ENCODE peak calls at places on chromosomes 12 and 14, in four cellular contexts. One of them, this sample, is unnamed.

GRCh38 chr12:55416961-55417360 is 9.1 kb upstream of the OR6C76 start:
- DNase-seq in GM20000: no peak
- DNase-seq in prostate gland: no peak
- DNase-seq in fibroblast of mammary gland: no peak
- DNase-seq in this sample: no peak

GRCh38 chr12:11731455-11731854 is 82.0 kb downstream of the ETV6 start:
- DNase-seq in fibroblast of mammary gland: no peak
- DNase-seq in GM20000: no peak
- DNase-seq in prostate gland: no peak
- DNase-seq in this sample: no peak

GRCh38 chr12:108268397-108268796 is 70.7 kb downstream of the CMKLR1 start:
- DNase-seq in fibroblast of mammary gland: no peak
- DNase-seq in prostate gland: no peak
- DNase-seq in GM20000: no peak
- DNase-seq in this sample: no peak

GRCh38 chr12:79274571-79275064 is 410.0 kb downstream of the SYT1 start:
- DNase-seq in fibroblast of mammary gland: peak; percentile 28
- DNase-seq in prostate gland: no peak
- DNase-seq in GM20000: no peak
- DNase-seq in this sample: no peak

GRCh38 chr12:77179515-77179914 is 114.1 kb upstream of the E2F7 start:
- DNase-seq in GM20000: no peak
- DNase-seq in fibroblast of mammary gland: no peak
- DNase-seq in prostate gland: no peak
- DNase-seq in this sample: peak; percentile 7

GRCh38 chr14:68976160-68977067 is 2.7 kb downstream of the ACTN1 start:
- DNase-seq in prostate gland: no peak
- DNase-seq in fibroblast of mammary gland: peak; percentile 50
- DNase-seq in GM20000: no peak
- DNase-seq in this sample: no peak

GRCh38 chr12:38507839-38508238 is 191.3 kb downstream of the ALG10B start:
- DNase-seq in prostate gland: no peak
- DNase-seq in GM20000: no peak
- DNase-seq in fibroblast of mammary gland: no peak
- DNase-seq in this sample: no peak

GRCh38 chr12:121530600-121531355 is 50.0 kb downstream of the KDM2B start:
- DNase-seq in GM20000: peak; percentile 68
- DNase-seq in prostate gland: no peak
- DNase-seq in fibroblast of mammary gland: peak; percentile 84
- DNase-seq in this sample: peak; percentile 72

GRCh38 chr14:60346706-60347105 is 97.7 kb downstream of the PPM1A start:
- DNase-seq in fibroblast of mammary gland: no peak
- DNase-seq in prostate gland: no peak
- DNase-seq in GM20000: no peak
- DNase-seq in this sample: no peak

GRCh38 chr12:9248435-9248834 is 40.2 kb upstream of the PZP start:
- DNase-seq in GM20000: no peak
- DNase-seq in prostate gland: no peak
- DNase-seq in fibroblast of mammary gland: no peak
- DNase-seq in this sample: no peak

GRCh38 chr12:119869720-119870119 is 7.4 kb downstream of the CIT start:
- DNase-seq in prostate gland: no peak
- DNase-seq in fibroblast of mammary gland: peak; percentile 97
- DNase-seq in GM20000: no peak
- DNase-seq in this sample: no peak

GRCh38 chr12:131950182-131950913 is 606 bp downstream of the EP400 start:
- DNase-seq in GM20000: peak; percentile 56
- DNase-seq in fibroblast of mammary gland: no peak
- DNase-seq in prostate gland: no peak
- DNase-seq in this sample: peak; percentile 55

GRCh38 chr14:31261523-31261858 is 53.9 kb upstream of the HECTD1 start:
- DNase-seq in fibroblast of mammary gland: no peak
- DNase-seq in prostate gland: no peak
- DNase-seq in GM20000: no peak
- DNase-seq in this sample: no peak

GRCh38 chr12:3931721-3932120 is 58.5 kb upstream of the PARP11 start:
- DNase-seq in prostate gland: peak; percentile 52
- DNase-seq in GM20000: no peak
- DNase-seq in fibroblast of mammary gland: no peak
- DNase-seq in this sample: no peak

GRCh38 chr12:1584326-1584725 is 10.1 kb downstream of the FBXL14 start:
- DNase-seq in prostate gland: no peak
- DNase-seq in GM20000: no peak
- DNase-seq in fibroblast of mammary gland: no peak
- DNase-seq in this sample: no peak

GRCh38 chr14:24365600-24366374 is 2.2 kb upstream of the NFATC4 start:
- DNase-seq in fibroblast of mammary gland: peak; percentile 95
- DNase-seq in prostate gland: peak; percentile 90
- DNase-seq in GM20000: peak; percentile 74
- DNase-seq in this sample: peak; percentile 70

GRCh38 chr12:95184119-95184518 is 33.1 kb downstream of the FGD6 start:
- DNase-seq in fibroblast of mammary gland: no peak
- DNase-seq in prostate gland: no peak
- DNase-seq in GM20000: no peak
- DNase-seq in this sample: no peak

GRCh38 chr14:61264699-61265098 is 16.4 kb downstream of the TMEM30B start:
- DNase-seq in prostate gland: no peak
- DNase-seq in GM20000: no peak
- DNase-seq in fibroblast of mammary gland: no peak
- DNase-seq in this sample: no peak

GRCh38 chr12:12228402-12228801 is 38.4 kb downstream of the LRP6 start:
- DNase-seq in fibroblast of mammary gland: no peak
- DNase-seq in prostate gland: no peak
- DNase-seq in GM20000: no peak
- DNase-seq in this sample: no peak

GRCh38 chr14:37150414-37150813 is 22.0 kb downstream of the SLC25A21 start:
- DNase-seq in prostate gland: no peak
- DNase-seq in fibroblast of mammary gland: peak; percentile 62
- DNase-seq in GM20000: no peak
- DNase-seq in this sample: no peak

GRCh38 chr12:12278899-12279298 is 12.1 kb upstream of the LRP6 start:
- DNase-seq in prostate gland: no peak
- DNase-seq in GM20000: no peak
- DNase-seq in fibroblast of mammary gland: peak; percentile 74
- DNase-seq in this sample: no peak

GRCh38 chr12:28149279-28149678 is 41.0 kb upstream of the CCDC91 start:
- DNase-seq in GM20000: no peak
- DNase-seq in prostate gland: no peak
- DNase-seq in fibroblast of mammary gland: no peak
- DNase-seq in this sample: no peak

GRCh38 chr14:30227871-30228270 is 300.2 kb upstream of the PRKD1 start:
- DNase-seq in fibroblast of mammary gland: peak; percentile 91
- DNase-seq in GM20000: no peak
- DNase-seq in prostate gland: no peak
- DNase-seq in this sample: no peak

GRCh38 chr14:32588448-32589320 is 259.6 kb downstream of the AKAP6 start:
- DNase-seq in GM20000: peak; percentile 30
- DNase-seq in fibroblast of mammary gland: peak; percentile 81
- DNase-seq in prostate gland: no peak
- DNase-seq in this sample: peak; percentile 39

GRCh38 chr14:97101561-97101960 is 304.4 kb downstream of the VRK1 start:
- DNase-seq in GM20000: no peak
- DNase-seq in prostate gland: no peak
- DNase-seq in fibroblast of mammary gland: no peak
- DNase-seq in this sample: no peak

GRCh38 chr12:67070604-67071003 is 198.6 kb upstream of the CAND1 start:
- DNase-seq in prostate gland: no peak
- DNase-seq in GM20000: no peak
- DNase-seq in fibroblast of mammary gland: no peak
- DNase-seq in this sample: no peak

GRCh38 chr14:94474581-94475031 is 1.4 kb downstream of the SERPINA9 start:
- DNase-seq in GM20000: no peak
- DNase-seq in fibroblast of mammary gland: no peak
- DNase-seq in prostate gland: no peak
- DNase-seq in this sample: no peak

GRCh38 chr14:92880851-92881250 is 42.1 kb upstream of the CHGA start:
- DNase-seq in GM20000: no peak
- DNase-seq in fibroblast of mammary gland: peak; percentile 68
- DNase-seq in prostate gland: peak; percentile 22
- DNase-seq in this sample: no peak

GRCh38 chr14:90678420-90678819 is 137.8 kb downstream of the TTC7B start:
- DNase-seq in fibroblast of mammary gland: peak; percentile 63
- DNase-seq in prostate gland: no peak
- DNase-seq in GM20000: no peak
- DNase-seq in this sample: no peak

GRCh38 chr12:49985981-49986380 is 13.2 kb downstream of the AQP6 start:
- DNase-seq in fibroblast of mammary gland: peak; percentile 21
- DNase-seq in GM20000: no peak
- DNase-seq in prostate gland: no peak
- DNase-seq in this sample: no peak

GRCh38 chr12:80129895-80130535 is 30.7 kb downstream of the OTOGL start:
- DNase-seq in GM20000: no peak
- DNase-seq in fibroblast of mammary gland: no peak
- DNase-seq in prostate gland: no peak
- DNase-seq in this sample: no peak

GRCh38 chr14:35365130-35366047 is 39.2 kb downstream of the NFKBIA start:
- DNase-seq in GM20000: peak; percentile 63
- DNase-seq in prostate gland: no peak
- DNase-seq in fibroblast of mammary gland: peak; percentile 93
- DNase-seq in this sample: peak; percentile 65

GRCh38 chr14:34780646-34781045 is 66.3 kb upstream of the CFL2 start:
- DNase-seq in GM20000: no peak
- DNase-seq in prostate gland: no peak
- DNase-seq in fibroblast of mammary gland: no peak
- DNase-seq in this sample: no peak

GRCh38 chr12:70885952-70886351 is 34.6 kb downstream of the PTPRR start:
- DNase-seq in fibroblast of mammary gland: peak; percentile 12
- DNase-seq in GM20000: no peak
- DNase-seq in prostate gland: no peak
- DNase-seq in this sample: no peak

GRCh38 chr14:53990978-53991377 is 34.4 kb upstream of the BMP4 start:
- DNase-seq in fibroblast of mammary gland: no peak
- DNase-seq in GM20000: no peak
- DNase-seq in prostate gland: no peak
- DNase-seq in this sample: no peak
- TF ChIP-seq CTCF in fibroblast of mammary gland: no peak
- TF ChIP-seq CTCF in GM20000: no peak
- TF ChIP-seq CTCF in prostate gland: no peak
- TF ChIP-seq CTCF in this sample: no peak

GRCh38 chr12:44314007-44314500 is 478.2 kb downstream of the TMEM117 start:
- DNase-seq in prostate gland: no peak
- DNase-seq in fibroblast of mammary gland: peak; percentile 4
- DNase-seq in GM20000: no peak
- DNase-seq in this sample: no peak

GRCh38 chr12:44313188-44313587 is 477.3 kb downstream of the TMEM117 start:
- DNase-seq in prostate gland: no peak
- DNase-seq in fibroblast of mammary gland: no peak
- DNase-seq in GM20000: no peak
- DNase-seq in this sample: no peak

GRCh38 chr12:44317651-44318126 is 481.8 kb downstream of the TMEM117 start:
- DNase-seq in fibroblast of mammary gland: peak; percentile 40
- DNase-seq in GM20000: peak; percentile 34
- DNase-seq in prostate gland: no peak
- DNase-seq in this sample: peak; percentile 24
- TF ChIP-seq CTCF in fibroblast of mammary gland: peak; percentile 51
- TF ChIP-seq CTCF in GM20000: peak; percentile 31
- TF ChIP-seq CTCF in prostate gland: no peak
- TF ChIP-seq CTCF in this sample: peak; percentile 41

GRCh38 chr12:91629440-91629839 is 446.8 kb upstream of the DCN start:
- DNase-seq in prostate gland: no peak
- DNase-seq in GM20000: no peak
- DNase-seq in fibroblast of mammary gland: no peak
- DNase-seq in this sample: no peak

GRCh38 chr12:91632042-91632786 is 449.6 kb upstream of the DCN start:
- DNase-seq in GM20000: no peak
- DNase-seq in prostate gland: no peak
- DNase-seq in fibroblast of mammary gland: no peak
- DNase-seq in this sample: no peak

GRCh38 chr12:91630906-91631305 is 448.3 kb upstream of the DCN start:
- DNase-seq in prostate gland: no peak
- DNase-seq in GM20000: no peak
- DNase-seq in fibroblast of mammary gland: no peak
- DNase-seq in this sample: no peak

GRCh38 chr12:91628656-91629055 is 446.0 kb upstream of the DCN start:
- DNase-seq in fibroblast of mammary gland: no peak
- DNase-seq in prostate gland: no peak
- DNase-seq in GM20000: no peak
- DNase-seq in this sample: no peak

DNA sequence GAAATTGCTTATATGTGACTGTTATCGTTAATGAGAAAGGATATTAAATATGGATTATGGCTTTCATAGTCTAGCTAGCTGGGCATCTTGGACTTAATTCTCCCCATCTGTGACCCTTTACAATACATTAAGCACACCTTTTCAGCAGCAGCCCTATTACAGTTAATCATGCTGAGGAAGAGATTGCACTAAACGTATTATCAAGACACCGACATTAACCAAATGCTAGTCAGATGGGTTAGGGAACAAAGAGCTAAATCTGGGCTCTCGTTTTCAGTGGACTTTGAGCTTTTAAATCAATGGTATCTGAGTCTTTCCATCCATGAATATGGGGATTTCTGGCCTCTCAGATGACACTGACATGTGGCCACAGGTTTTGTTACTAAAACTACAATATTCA is 447.5 kb upstream of the DCN start:
- DNase-seq in fibroblast of mammary gland: no peak
- DNase-seq in GM20000: no peak
- DNase-seq in prostate gland: no peak
- DNase-seq in this sample: no peak
- TF ChIP-seq CTCF in fibroblast of mammary gland: no peak
- TF ChIP-seq CTCF in GM20000: no peak
- TF ChIP-seq CTCF in prostate gland: no peak
- TF ChIP-seq CTCF in this sample: no peak

GRCh38 chr12:52139579-52140062 is 52.2 kb downstream of the KRT80 start:
- DNase-seq in GM20000: no peak
- DNase-seq in prostate gland: no peak
- DNase-seq in fibroblast of mammary gland: no peak
- DNase-seq in this sample: no peak
- TF ChIP-seq CTCF in GM20000: peak; percentile 53
- TF ChIP-seq CTCF in prostate gland: no peak
- TF ChIP-seq CTCF in fibroblast of mammary gland: peak; percentile 66
- TF ChIP-seq CTCF in this sample: peak; percentile 56

GRCh38 chr12:17950898-17951297 is 139.1 kb downstream of the RERGL start:
- DNase-seq in GM20000: no peak
- DNase-seq in prostate gland: no peak
- DNase-seq in fibroblast of mammary gland: no peak
- DNase-seq in this sample: no peak

GRCh38 chr12:17949558-17950141 is 140.3 kb downstream of the RERGL start:
- DNase-seq in prostate gland: no peak
- DNase-seq in fibroblast of mammary gland: no peak
- DNase-seq in GM20000: no peak
- DNase-seq in this sample: no peak

GRCh38 chr12:17954788-17955187 is 135.2 kb downstream of the RERGL start:
- DNase-seq in fibroblast of mammary gland: no peak
- DNase-seq in prostate gland: no peak
- DNase-seq in GM20000: no peak
- DNase-seq in this sample: no peak
- TF ChIP-seq CTCF in fibroblast of mammary gland: no peak
- TF ChIP-seq CTCF in prostate gland: no peak
- TF ChIP-seq CTCF in GM20000: no peak
- TF ChIP-seq CTCF in this sample: no peak

This sample was measured in GM13976.